ENCODE peak calls at places on chromosomes 7 and 10, in four cellular contexts. K is tibial artery, F is astrocyte of the spinal cord, C is astrocyte of the cerebellum. Q is an unnamed sample.

GRCh38 chr10:122748496-122748895 is 48.9 kb upstream of the C10orf120 start:
- DNase-seq in K (no peak), C (no peak), F (no peak), Q (no peak)

GRCh38 chr7:14505906-14506305 is 396.6 kb downstream of the DGKB start:
- DNase-seq in F (peak; percentile 43), C (peak; percentile 67), K (no peak), Q (no peak)

GRCh38 chr7:37229381-37229780 is 219.3 kb downstream of the ELMO1 start:
- DNase-seq in F (no peak), C (no peak), K (no peak), Q (no peak)

GRCh38 chr7:101522021-101522420 is 107.1 kb downstream of the MYL10 start:
- DNase-seq in C (no peak), F (no peak), K (no peak), Q (no peak)

GRCh38 chr10:33808475-33808874 is 474.0 kb upstream of the NRP1 start:
- DNase-seq in K (no peak), C (no peak), F (no peak), Q (no peak)

GRCh38 chr10:103265712-103266329 is 11.1 kb upstream of the INA start:
- DNase-seq in K (peak; percentile 56), F (peak; percentile 81), C (peak; percentile 77), Q (no peak)

GRCh38 chr7:42805601-42806000 is 106.3 kb downstream of the C7orf25 start:
- DNase-seq in C (no peak), F (no peak), K (no peak), Q (no peak)

GRCh38 chr10:14876764-14877163 is 1.9 kb upstream of the SUV39H2 start:
- DNase-seq in C (no peak), K (no peak), F (no peak), Q (no peak)

GRCh38 chr10:76080406-76080805 is 649.0 kb downstream of the LRMDA start:
- DNase-seq in F (peak; percentile 74), K (no peak), C (peak; percentile 49), Q (no peak)

GRCh38 chr7:1638113-1638726 is 31.9 kb upstream of the ELFN1 start:
- DNase-seq in C (no peak), F (no peak), K (no peak), Q (no peak)

GRCh38 chr7:47375121-47375551 is 206.8 kb downstream of the TNS3 start:
- DNase-seq in K (no peak), F (peak; percentile 67), C (peak; percentile 72), Q (no peak)

GRCh38 chr10:72058989-72059842 is 29.1 kb downstream of the SPOCK2 start:
- DNase-seq in K (no peak), C (no peak), F (no peak), Q (no peak)

GRCh38 chr7:102389810-102390209 is 6.4 kb upstream of the PRKRIP1 start:
- DNase-seq in C (no peak), F (no peak), K (no peak), Q (no peak)

GRCh38 chr10:104328916-104329710 is 9.2 kb downstream of the ITPRIP start:
- DNase-seq in F (peak; percentile 95), C (no peak), K (peak; percentile 85), Q (no peak)

GRCh38 chr7:122743211-122743610 is 40.5 kb upstream of the RNF148 start:
- DNase-seq in F (no peak), C (no peak), K (no peak), Q (no peak)

GRCh38 chr10:102593074-102593803 is 51.0 kb upstream of the TRIM8 start:
- DNase-seq in C (no peak), F (peak; percentile 61), K (no peak), Q (no peak)

GRCh38 chr10:99172130-99172738 is 63.4 kb downstream of the HPSE2 start:
- DNase-seq in F (peak; percentile 8), C (peak; percentile 8), K (no peak), Q (no peak)

DNA sequence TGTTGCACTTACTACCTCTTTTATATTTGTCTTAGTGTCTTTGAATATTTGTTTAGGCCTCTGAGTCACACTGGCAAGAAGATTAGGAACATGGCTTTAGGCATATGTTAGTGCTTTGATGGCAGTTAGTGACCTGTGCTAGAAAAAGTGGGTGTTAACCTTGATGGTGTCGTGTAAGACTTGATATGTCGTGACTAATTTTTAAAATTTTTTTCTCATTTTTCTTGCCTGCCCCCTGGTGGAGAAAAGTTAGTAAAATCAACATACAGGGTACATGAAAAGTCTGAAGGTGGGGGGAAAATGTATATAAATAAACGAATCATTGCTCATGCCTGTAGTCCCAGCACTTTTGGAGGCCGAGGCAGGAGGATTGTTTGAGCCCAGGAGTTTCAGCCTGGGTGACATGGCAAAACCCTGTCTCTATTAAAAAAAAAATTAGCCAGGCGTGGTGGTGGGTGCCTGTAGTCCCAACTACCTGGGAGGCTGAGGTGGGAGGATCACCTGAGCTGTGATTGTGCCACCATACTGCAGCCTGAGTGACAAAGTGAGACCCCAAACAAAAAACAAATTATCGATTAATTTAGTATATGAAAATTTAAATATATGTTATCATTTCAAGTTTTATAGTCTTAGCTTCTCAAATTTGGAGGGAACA is 44.6 kb downstream of the TAX1BP1 start:
- DNase-seq in C (no peak), F (peak; percentile 69), K (no peak), Q (peak; percentile 7)
- TF ChIP-seq CTCF in C (peak; percentile 56), F (peak; percentile 62), K (peak; percentile 44), Q (peak; percentile 46)

DNA sequence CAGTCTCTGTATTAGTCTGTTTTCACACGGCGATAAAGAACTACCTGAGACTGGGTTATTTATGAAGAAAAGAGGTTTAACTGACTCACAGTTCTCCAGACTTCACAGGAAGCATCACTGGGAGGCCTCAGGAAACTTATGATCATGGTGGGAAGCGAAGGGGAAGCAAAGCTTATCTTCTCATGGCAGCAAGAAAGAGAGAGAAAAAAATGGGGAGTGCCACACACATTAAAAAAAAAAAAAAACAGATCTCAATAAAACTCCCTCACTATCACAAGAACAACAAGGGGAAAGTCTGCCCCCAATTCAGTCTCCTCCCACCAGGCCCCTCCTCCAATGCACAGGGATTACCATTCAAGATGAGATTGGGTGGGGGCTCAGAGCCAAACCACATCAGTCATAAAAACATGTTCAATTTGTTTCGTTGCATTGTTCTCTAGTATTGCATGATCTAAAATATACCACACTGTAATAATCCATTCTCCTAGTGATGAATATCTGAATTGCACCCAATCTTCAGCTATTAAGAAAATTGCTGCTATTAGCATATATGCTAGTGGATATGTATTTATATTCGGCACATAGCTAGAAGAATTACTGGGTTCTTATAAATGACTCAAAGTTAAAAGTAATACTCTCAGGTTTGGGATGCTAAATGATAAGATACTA is 328.9 kb upstream of the KCND2 start:
- DNase-seq in K (no peak), F (no peak), C (no peak), Q (no peak)
- TF ChIP-seq CTCF in K (no peak), F (no peak), C (no peak), Q (no peak)

DNA sequence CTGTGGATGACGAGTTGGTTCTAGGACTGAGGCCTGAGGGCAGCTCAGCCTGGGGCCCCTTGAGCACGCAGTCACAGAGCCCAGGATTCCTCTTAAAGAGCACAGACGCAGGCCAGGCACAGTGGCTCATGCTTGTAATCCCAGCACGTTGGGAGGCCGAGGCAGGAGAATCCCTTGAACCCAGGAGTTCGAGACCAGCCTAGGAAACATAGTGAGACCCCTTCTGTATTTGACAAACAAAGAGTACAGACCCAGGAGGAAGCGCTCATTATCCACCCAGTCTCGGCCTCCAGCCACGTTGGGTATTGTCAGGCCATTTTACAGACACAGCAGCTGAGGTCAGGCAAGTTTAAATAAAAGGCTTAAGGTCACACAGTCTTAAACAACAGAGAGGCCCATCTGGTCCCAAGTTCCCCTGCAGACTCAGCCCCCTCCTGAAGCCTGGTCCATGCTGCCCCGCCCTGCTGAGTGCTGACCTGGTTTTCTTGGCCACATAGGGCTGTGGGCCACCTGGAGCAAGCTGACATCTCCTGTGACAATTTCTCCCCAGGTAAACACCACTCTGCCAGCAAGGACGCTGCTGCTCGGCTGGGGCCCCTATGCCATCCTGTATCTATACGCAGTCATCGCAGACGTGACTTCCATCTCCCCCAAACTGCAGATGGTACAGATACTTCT is 12.6 kb downstream of the RGR start:
- DNase-seq in K (no peak), C (no peak), F (no peak), Q (no peak)
- TF ChIP-seq CTCF in K (no peak), C (no peak), F (no peak), Q (no peak)

GRCh38 chr10:80500572-80501380 is 36.9 kb upstream of the SH2D4B start:
- DNase-seq in K (peak; percentile 66), F (peak; percentile 41), C (no peak), Q (no peak)

GRCh38 chr10:80498039-80498832 is 39.5 kb upstream of the SH2D4B start:
- DNase-seq in F (no peak), C (no peak), K (no peak), Q (no peak)

GRCh38 chr10:80497187-80498038 is 40.3 kb upstream of the SH2D4B start:
- DNase-seq in F (peak; percentile 52), C (peak; percentile 88), K (peak; percentile 65), Q (peak; percentile 41)

GRCh38 chr10:80496555-80497172 is 41.0 kb upstream of the SH2D4B start:
- DNase-seq in C (no peak), F (no peak), K (no peak), Q (no peak)

DNA sequence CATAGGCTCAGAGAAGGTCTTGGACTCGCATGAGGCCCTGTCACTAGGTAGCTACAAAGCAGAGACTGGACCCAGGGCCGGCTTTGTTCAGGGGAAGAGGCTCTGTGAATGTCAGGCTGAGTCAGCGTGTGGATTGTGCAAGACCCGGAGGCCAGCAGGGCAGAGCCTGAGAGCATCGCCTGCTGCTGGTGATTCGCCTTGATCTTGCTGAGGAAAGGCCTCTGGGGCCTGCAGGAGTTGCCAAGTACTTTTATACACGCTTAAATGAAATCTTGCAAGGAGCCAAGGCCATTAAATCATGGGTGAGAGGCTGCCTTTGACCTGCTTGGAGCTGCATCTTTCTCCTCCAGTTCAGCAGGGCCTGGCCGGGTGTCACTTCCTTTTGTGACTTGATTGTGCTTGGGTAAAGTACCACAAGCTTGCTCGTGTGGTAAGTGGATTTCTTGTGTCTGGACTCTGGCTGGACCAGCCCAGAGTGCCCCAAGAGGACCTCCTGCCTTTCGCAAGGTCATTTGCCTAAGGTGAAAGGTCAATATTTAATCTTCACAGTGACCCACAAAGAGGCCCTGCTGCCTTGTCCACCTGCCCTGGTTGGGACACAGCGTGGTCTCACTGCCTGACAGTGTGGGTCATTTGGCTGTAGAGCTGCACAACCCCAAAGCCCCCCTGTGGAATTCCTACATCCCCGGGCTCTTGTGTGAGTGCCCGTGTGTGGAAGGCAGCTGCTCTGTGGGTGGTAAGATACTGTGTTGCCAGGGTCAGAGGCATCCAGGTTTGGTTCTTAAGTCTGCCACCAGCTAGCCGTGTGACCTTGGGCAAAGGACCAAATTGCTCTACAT is 38.6 kb upstream of the SH2D4B start:
- DNase-seq in C (peak; percentile 93), K (peak; percentile 97), F (peak; percentile 96), Q (peak; percentile 95)
- TF ChIP-seq CTCF in C (no peak), K (no peak), F (peak; percentile 11), Q (peak; percentile 17)

DNA sequence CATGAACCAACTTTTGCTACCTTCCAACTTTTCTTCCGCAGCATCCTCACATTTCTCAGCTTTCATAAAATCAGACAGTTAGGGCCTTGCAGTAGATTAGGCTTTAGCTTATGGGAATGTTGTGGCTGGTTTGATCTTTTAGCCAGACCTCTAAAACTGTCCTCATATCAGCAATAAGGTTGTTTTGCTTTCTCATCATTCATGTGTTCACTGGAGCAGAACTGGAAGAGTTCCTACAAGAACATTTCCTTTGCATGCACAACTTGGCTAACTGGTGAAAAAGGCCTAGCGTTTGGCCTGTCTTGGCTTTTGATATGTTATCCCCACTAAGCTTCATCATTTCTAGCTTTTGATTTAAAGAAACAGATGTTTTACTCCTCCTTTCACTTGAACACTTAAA is 130.0 kb upstream of the LRRTM3 start:
- DNase-seq in C (peak; percentile 37), F (no peak), K (no peak), Q (no peak)
- TF ChIP-seq CTCF in C (no peak), F (no peak), K (no peak), Q (no peak)

Q was measured in AG09319.